ENCODE peak calls at places on chromosome 17, in seven cellular contexts. T is H9, W is H1, I is neuronal stem cell, D is mesendoderm, X is IMR-90, K is trophoblast cell. S is an unnamed sample.

GRCh38 chr17:345992-346785 is 6.4 kb downstream of the RPH3AL start:
- DNase-seq in T (no peak), W (no peak), I (no peak), D (no peak), X (no peak), K (no peak), S (no peak)

GRCh38 chr17:69223809-69224208 is 4.8 kb downstream of the ABCA10 start:
- DNase-seq in T (no peak), W (no peak), I (no peak), D (no peak), X (peak), K (no peak), S (peak)

GRCh38 chr17:50967795-50968194 is 101.6 kb upstream of the TOB1 start:
- DNase-seq in T (no peak), W (no peak), I (no peak), D (no peak), X (peak), K (no peak), S (peak)

GRCh38 chr17:43021739-43022512 is at the start of gene VAT1:
- DNase-seq in T (peak), W (peak), I (peak), D (peak), X (peak), K (peak), S (peak)

GRCh38 chr17:14152726-14153125 is 83.4 kb downstream of the COX10 start:
- DNase-seq in T (no peak), W (no peak), I (no peak), D (no peak), X (no peak), K (no peak), S (no peak)

GRCh38 chr17:39960406-39961053 is 2.3 kb upstream of the GSDMA start:
- DNase-seq in T (no peak), W (no peak), I (no peak), D (no peak), X (no peak), K (no peak), S (no peak)

GRCh38 chr17:21146362-21147021 is 19.7 kb downstream of the DHRS7B start:
- DNase-seq in T (no peak), W (no peak), I (no peak), D (no peak), X (no peak), K (no peak), S (no peak)

GRCh38 chr17:36494674-36495073 is 8.2 kb downstream of the ZNHIT3 start:
- DNase-seq in T (no peak), W (no peak), I (no peak), D (no peak), X (no peak), K (no peak), S (no peak)

GRCh38 chr17:80347948-80348351 is 67.0 kb upstream of the ENDOV start:
- DNase-seq in T (no peak), W (no peak), I (no peak), D (no peak), X (no peak), K (no peak), S (no peak)

GRCh38 chr17:4247361-4247980 is 16.3 kb downstream of the ANKFY1 start:
- DNase-seq in T (no peak), W (no peak), I (no peak), D (no peak), X (no peak), K (no peak), S (no peak)
- H3K9ac ChIP-seq in T (no peak), W (no peak), I (peak), D (no peak), X (no peak), K (no peak), S (peak)

GRCh38 chr17:57302690-57303089 is 46.4 kb downstream of the MSI2 start:
- DNase-seq in T (no peak), W (no peak), I (no peak), D (no peak), X (no peak), K (no peak), S (no peak)
- H3K4ac ChIP-seq in T (no peak), W (no peak), I (no peak), D (no peak), X (no peak), K (no peak), S (no peak)

GRCh38 chr17:75753514-75754377 is 11.2 kb downstream of the GALK1 start:
- DNase-seq in T (peak), W (peak), I (peak), D (peak), X (peak), K (no peak), S (peak)
- H3K9ac ChIP-seq in T (no peak), W (peak), I (peak), D (peak), X (peak), K (no peak), S (peak)

DNA sequence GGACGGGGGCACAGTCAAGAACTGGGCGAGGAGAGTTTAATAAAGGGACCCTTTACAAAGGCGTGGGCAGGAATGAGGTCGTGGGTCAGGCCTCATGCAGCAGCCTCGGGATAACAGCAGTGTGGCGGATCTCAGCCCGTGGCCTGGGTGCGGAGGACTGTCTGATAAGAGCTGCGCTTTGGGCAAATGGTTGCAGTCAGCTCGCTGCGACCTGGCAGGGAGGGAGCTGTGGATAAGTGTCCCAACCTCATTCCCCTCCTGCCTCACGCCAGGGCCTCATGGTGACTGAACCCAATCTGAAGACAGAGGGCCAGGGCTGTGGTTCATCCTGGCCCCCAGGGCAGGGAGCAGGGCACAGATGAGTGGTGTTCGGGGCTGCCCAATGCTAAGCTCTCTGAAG is 13.6 kb downstream of the SMTNL2 start:
- DNase-seq in T (no peak), W (no peak), I (no peak), D (no peak), X (no peak), K (no peak), S (no peak)
- H3K4ac ChIP-seq in T (no peak), W (peak), I (peak), D (no peak), X (no peak), K (no peak), S (no peak)

DNA sequence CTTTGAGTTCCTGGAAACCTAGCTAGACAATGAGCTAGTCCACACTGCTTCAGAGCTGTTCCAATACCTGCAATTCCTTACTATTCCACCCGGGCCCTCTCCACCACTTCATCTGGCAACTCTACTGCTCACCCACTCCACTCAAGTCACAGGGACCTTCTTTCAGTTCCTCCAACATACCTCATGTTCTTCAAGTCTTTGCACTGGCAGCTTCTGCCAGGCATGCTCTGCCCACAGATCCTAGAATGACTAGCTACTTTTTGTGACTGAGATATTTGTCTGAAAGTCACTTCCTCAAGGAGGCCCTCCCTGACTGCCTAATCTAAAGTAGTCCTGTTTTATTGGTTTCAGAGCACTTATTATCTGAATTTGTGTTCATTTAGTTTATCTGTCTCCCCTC is 86.4 kb downstream of the TEX14 start:
- DNase-seq in T (no peak), W (no peak), I (no peak), D (no peak), X (no peak), K (no peak), S (no peak)
- H3K9ac ChIP-seq in T (no peak), W (no peak), I (no peak), D (no peak), X (no peak), K (no peak), S (no peak)

DNA sequence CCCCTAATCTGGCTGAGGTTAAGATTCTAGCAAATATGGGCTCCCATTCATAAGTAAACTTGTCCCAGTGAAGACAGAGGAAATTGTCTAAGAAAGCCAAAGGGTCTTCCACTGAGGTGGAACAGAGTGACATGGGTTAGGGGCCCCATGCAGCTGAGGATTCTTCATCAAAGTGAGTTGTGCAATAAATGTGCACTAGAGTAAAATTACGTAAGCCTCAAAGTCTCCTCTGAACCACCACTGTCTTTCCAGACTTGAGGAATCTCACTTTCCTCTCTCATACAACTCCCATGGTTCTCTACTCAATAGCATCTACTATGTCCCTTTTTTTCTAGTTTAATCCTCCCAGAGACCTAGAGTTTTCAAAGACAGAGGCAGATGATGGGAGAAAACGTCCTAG is 132.4 kb downstream of the CA10 start:
- DNase-seq in T (no peak), W (no peak), I (no peak), D (no peak), X (no peak), K (no peak), S (peak)
- H3K4ac ChIP-seq in T (no peak), W (no peak), I (no peak), D (no peak), X (no peak), K (no peak), S (no peak)

DNA sequence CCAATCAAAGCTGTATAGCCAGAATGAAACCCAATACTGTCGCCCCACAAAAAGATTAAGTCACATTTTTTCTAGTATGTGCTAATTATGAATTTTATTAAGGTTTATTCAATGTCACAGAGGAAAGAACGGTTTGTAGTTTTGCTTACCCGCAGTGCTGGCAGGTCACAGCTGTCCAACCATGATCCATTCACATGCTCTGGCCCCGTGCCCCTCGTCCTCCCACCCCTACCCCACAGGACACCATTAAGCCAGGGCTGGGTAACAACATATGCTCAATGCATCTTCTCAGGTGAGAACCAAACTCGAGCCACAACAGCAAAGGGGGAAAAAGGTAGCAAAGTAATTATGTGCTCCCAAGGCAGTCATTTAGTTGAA is 589 bp upstream of the FBF1 start:
- DNase-seq in T (no peak), W (no peak), I (no peak), D (no peak), X (no peak), K (no peak), S (no peak)
- H3K9ac ChIP-seq in T (peak), W (no peak), I (no peak), D (peak), X (no peak), K (no peak), S (peak)